ENCODE peak calls at places on chromosomes 4 and X, in nine cellular contexts. M is AG09309, L is ELR, D is HFF-Myc, P is SW480, T is foreskin fibroblast, G is non-pigmented ciliary epithelial cell, I is neural progenitor cell, S is anterior cingulate cortex. J is an unnamed sample.

GRCh38 chrX:118346258-118347094 is 570 bp downstream of the WDR44 start:
- DNase-seq in L (peak; percentile 48), T (peak; percentile 46), G (no peak), S (peak; percentile 34), I (peak; percentile 58), M (no peak), P (peak; percentile 46), D (no peak), J (peak; percentile 39)

GRCh38 chrX:21655901-21656586 is 2.1 kb downstream of the KLHL34 start:
- DNase-seq in I (no peak), S (no peak), L (no peak), G (no peak), P (no peak), M (no peak), D (no peak), T (no peak), J (no peak)

GRCh38 chr4:16827762-16828724 is 70.4 kb downstream of the LDB2 start:
- DNase-seq in M (no peak), D (no peak), L (no peak), T (no peak), I (peak; percentile 41), P (no peak), G (no peak), S (no peak), J (no peak)

GRCh38 chrX:39619182-39620009 is 478.4 kb downstream of the BCOR start:
- DNase-seq in L (no peak), G (no peak), M (no peak), D (no peak), I (no peak), T (no peak), P (no peak), S (no peak), J (no peak)

GRCh38 chrX:74593593-74593992 is 20.8 kb downstream of the RLIM start:
- DNase-seq in P (no peak), G (no peak), S (no peak), I (no peak), T (no peak), L (no peak), D (no peak), M (no peak), J (no peak)

GRCh38 chr4:5133201-5133600 is 81.9 kb downstream of the STK32B start:
- DNase-seq in G (no peak), T (no peak), I (no peak), M (no peak), D (no peak), S (no peak), P (no peak), L (no peak), J (no peak)

GRCh38 chrX:48487362-48487785 is 11.4 kb downstream of the FTSJ1 start:
- DNase-seq in L (peak; percentile 95), G (peak; percentile 97), I (no peak), D (peak; percentile 53), T (peak; percentile 83), P (peak; percentile 99), M (peak; percentile 97), S (no peak), J (no peak)

GRCh38 chr4:59180969-59181368 is 2019.2 kb upstream of the ADGRL3 start:
- DNase-seq in S (no peak), I (no peak), M (no peak), D (no peak), L (no peak), G (no peak), P (no peak), T (no peak), J (no peak)

GRCh38 chrX:56793533-56794320 is 64.7 kb downstream of the NBDY start:
- DNase-seq in T (peak; percentile 47), I (no peak), P (no peak), S (no peak), L (peak; percentile 30), G (no peak), M (no peak), D (no peak), J (no peak)

GRCh38 chr4:113159901-113160545 is 110.6 kb downstream of the ANK2 start:
- DNase-seq in I (no peak), D (no peak), L (peak; percentile 28), M (no peak), G (no peak), P (no peak), T (no peak), S (no peak), J (no peak)

GRCh38 chr4:185229021-185229818 is 19.8 kb downstream of the SNX25 start:
- DNase-seq in M (no peak), P (peak; percentile 36), T (no peak), S (no peak), G (no peak), D (no peak), I (no peak), L (no peak), J (no peak)

GRCh38 chr4:78648639-78649363 is 97.2 kb downstream of the ANXA3 start:
- DNase-seq in I (no peak), M (no peak), G (no peak), T (no peak), S (no peak), L (no peak), D (no peak), P (no peak), J (no peak)

GRCh38 chr4:683982-684571 is 4.9 kb downstream of the SLC49A3 start:
- DNase-seq in S (peak; percentile 36), M (no peak), T (peak; percentile 84), L (peak; percentile 69), I (peak; percentile 90), G (peak; percentile 11), D (no peak), P (peak; percentile 39), J (no peak)

GRCh38 chr4:15786743-15787142 is 8.6 kb downstream of the CD38 start:
- DNase-seq in M (no peak), P (no peak), T (no peak), G (no peak), S (no peak), L (no peak), I (no peak), D (no peak), J (no peak)

GRCh38 chr4:5980436-5981155 is 37.6 kb downstream of the C4orf50 start:
- DNase-seq in S (no peak), T (no peak), I (no peak), D (no peak), L (no peak), G (no peak), P (no peak), M (no peak), J (no peak)

GRCh38 chrX:136662976-136663375 is 15.0 kb downstream of the CD40LG start:
- DNase-seq in D (no peak), P (no peak), M (no peak), T (no peak), S (no peak), L (no peak), I (no peak), G (no peak), J (peak; percentile 43)

GRCh38 chr4:83340692-83341343 is 6.2 kb upstream of the HPSE start:
- DNase-seq in M (no peak), L (no peak), I (no peak), T (no peak), G (no peak), S (no peak), P (peak; percentile 51), D (no peak), J (peak; percentile 38)

GRCh38 chr4:182808673-182809416 is 108.3 kb downstream of the DCTD start:
- DNase-seq in D (no peak), S (no peak), T (no peak), G (no peak), I (no peak), L (peak; percentile 42), M (peak; percentile 13), P (peak; percentile 18), J (peak; percentile 71)

GRCh38 chrX:40108084-40108958 is 10.6 kb upstream of the BCOR start:
- DNase-seq in G (no peak), M (no peak), P (peak; percentile 84), L (no peak), S (no peak), I (peak; percentile 76), D (no peak), T (peak; percentile 39), J (no peak)

GRCh38 chr4:184267206-184267608 is 49.5 kb upstream of the ENPP6 start:
- DNase-seq in P (no peak), M (no peak), L (no peak), T (no peak), I (no peak), S (no peak), G (no peak), D (no peak), J (no peak)

J was measured in CD4-positive, alpha-beta memory T cell.